ENCODE peak calls at places on chromosome 10, in seven cellular contexts. B is GM12878, N is A549, O is Panc1, T is HepG2, C is SK-N-SH, X is HL-60. G is an unnamed sample.

GRCh38 chr10:96752380-96752779 is 32.1 kb upstream of the PIK3AP1 start:
- DNase-seq in B (no peak), N (no peak), O (no peak), T (no peak), C (no peak), X (no peak), G (no peak)

GRCh38 chr10:31757374-31757773 is 171.3 kb downstream of the ARHGAP12 start:
- DNase-seq in B (no peak), N (no peak), O (no peak), T (no peak), C (no peak), X (no peak), G (no peak)

GRCh38 chr10:105540381-105540780 is 899.3 kb downstream of the SORCS3 start:
- DNase-seq in B (no peak), N (no peak), O (no peak), T (no peak), C (no peak), X (no peak), G (no peak)

GRCh38 chr10:93590638-93591037 is 10.4 kb downstream of the RBP4 start:
- DNase-seq in B (no peak), N (no peak), O (no peak), T (no peak), C (no peak), X (no peak), G (no peak)

GRCh38 chr10:22436893-22437619 is 91.8 kb downstream of the SPAG6 start:
- DNase-seq in B (peak; percentile 36), N (peak; percentile 78), O (no peak), T (peak; percentile 10), C (peak; percentile 70), X (peak; percentile 69), G (peak; percentile 92)

GRCh38 chr10:34816067-34817002 is 1.2 kb upstream of the PARD3 start:
- DNase-seq in B (no peak), N (peak; percentile 44), O (no peak), T (no peak), C (peak; percentile 49), X (no peak), G (no peak)

GRCh38 chr10:79244068-79244442 is 103.2 kb upstream of the PPIF start:
- DNase-seq in B (no peak), N (no peak), O (no peak), T (no peak), C (no peak), X (peak; percentile 24), G (no peak)

GRCh38 chr10:63666836-63667383 is 145.7 kb downstream of the REEP3 start:
- DNase-seq in B (peak; percentile 15), N (no peak), O (no peak), T (no peak), C (no peak), X (no peak), G (no peak)

GRCh38 chr10:25753776-25754175 is 180.3 kb upstream of the MYO3A start:
- DNase-seq in B (no peak), N (peak; percentile 19), O (no peak), T (no peak), C (no peak), X (peak; percentile 79), G (no peak)

GRCh38 chr10:48759113-48759901 is 74.6 kb downstream of the WDFY4 start:
- DNase-seq in B (peak; percentile 81), N (no peak), O (no peak), T (no peak), C (no peak), X (no peak), G (no peak)

GRCh38 chr10:44775402-44775741 is 135.8 kb upstream of the TMEM72 start:
- DNase-seq in B (no peak), N (no peak), O (no peak), T (no peak), C (no peak), X (no peak), G (no peak)

GRCh38 chr10:102643346-102644065 is 773 bp upstream of the TRIM8 start:
- DNase-seq in B (no peak), N (peak; percentile 78), O (no peak), T (peak; percentile 70), C (peak; percentile 76), X (peak; percentile 87), G (peak; percentile 38)

GRCh38 chr10:125411724-125412123 is 251.4 kb upstream of the CTBP2 start:
- DNase-seq in B (no peak), N (no peak), O (peak; percentile 5), T (no peak), C (no peak), X (no peak), G (peak; percentile 16)

GRCh38 chr10:125417605-125418004 is 257.2 kb upstream of the CTBP2 start:
- DNase-seq in B (no peak), N (no peak), O (no peak), T (no peak), C (no peak), X (no peak), G (no peak)

GRCh38 chr10:125415964-125416363 is 255.6 kb upstream of the CTBP2 start:
- DNase-seq in B (no peak), N (no peak), O (no peak), T (no peak), C (no peak), X (no peak), G (no peak)

GRCh38 chr10:125419146-125419545 is 258.8 kb upstream of the CTBP2 start:
- DNase-seq in B (no peak), N (no peak), O (no peak), T (no peak), C (no peak), X (no peak), G (no peak)

GRCh38 chr10:125414998-125415397 is 254.6 kb upstream of the CTBP2 start:
- DNase-seq in B (no peak), N (no peak), O (no peak), T (no peak), C (no peak), X (no peak), G (no peak)
- TF ChIP-seq REST in B (no peak), N (no peak), O (no peak), T (no peak), C (no peak), X (no peak), G (no peak)

GRCh38 chr10:5314866-5315265 is 49.9 kb upstream of the UCN3 start:
- DNase-seq in B (no peak), N (no peak), O (no peak), T (no peak), C (no peak), X (no peak), G (no peak)

GRCh38 chr10:5321273-5321672 is 43.5 kb upstream of the UCN3 start:
- DNase-seq in B (no peak), N (no peak), O (no peak), T (no peak), C (no peak), X (no peak), G (no peak)

GRCh38 chr10:5319863-5320262 is 44.9 kb upstream of the UCN3 start:
- DNase-seq in B (no peak), N (no peak), O (no peak), T (no peak), C (no peak), X (no peak), G (no peak)

GRCh38 chr10:5318148-5318547 is 46.6 kb upstream of the UCN3 start:
- DNase-seq in B (no peak), N (no peak), O (no peak), T (no peak), C (no peak), X (no peak), G (no peak)

DNA sequence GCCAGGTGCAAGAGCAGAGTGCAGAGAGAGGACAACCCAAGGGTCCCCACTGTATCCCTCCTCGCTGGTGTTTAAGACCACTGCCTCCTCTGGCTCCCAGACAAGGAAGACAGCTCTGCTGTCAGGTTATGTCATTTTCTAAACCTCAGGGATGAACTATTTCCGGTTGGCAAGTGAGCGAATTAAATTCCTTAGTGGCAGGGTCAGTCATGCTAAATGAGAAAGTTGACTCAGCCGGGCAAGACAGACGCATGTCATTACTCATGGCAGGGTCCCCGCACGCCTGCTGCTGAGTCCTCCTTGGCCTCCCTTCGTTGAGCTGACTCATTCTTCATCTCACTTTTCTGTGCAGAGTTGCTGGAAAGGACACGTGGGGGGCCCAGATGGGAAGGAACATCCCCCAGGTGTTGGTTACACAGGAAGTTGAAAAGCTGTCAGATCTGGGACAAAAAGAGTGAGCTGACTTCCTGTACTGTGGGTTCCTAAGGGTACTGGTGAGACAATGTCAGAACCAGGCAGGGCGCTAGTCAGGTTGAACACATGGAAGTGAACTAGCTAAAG is 47.1 kb upstream of the UCN3 start:
- DNase-seq in B (no peak), N (peak; percentile 85), O (peak; percentile 20), T (peak; percentile 19), C (no peak), X (peak; percentile 2), G (no peak)
- TF ChIP-seq REST in B (no peak), N (no peak), O (no peak), T (no peak), C (no peak), X (no peak), G (no peak)

DNA sequence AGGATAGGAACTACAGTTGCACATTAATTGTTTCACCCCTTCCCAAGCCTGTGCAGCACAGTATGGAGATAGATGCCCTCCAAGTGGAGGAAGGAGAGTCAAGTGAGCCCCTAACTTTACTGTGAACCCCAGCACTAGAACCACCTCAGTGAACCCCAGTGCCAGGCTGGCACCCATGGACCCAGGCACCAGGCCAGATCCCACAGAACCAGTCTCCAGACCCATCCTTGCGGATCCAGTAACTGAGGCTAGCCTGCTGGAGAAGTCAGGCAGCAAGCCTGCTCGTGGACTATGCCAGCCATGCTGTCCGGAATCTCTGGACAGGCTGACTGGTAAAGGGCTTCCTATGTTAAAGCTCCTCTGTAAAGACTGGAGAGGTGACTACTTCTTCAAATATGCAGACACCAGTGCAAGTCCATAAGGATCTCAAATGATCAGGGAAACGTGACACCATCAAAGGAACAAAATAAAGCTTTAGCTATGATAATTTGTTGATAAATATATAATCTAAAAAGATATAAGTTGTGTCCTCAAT is 27.7 kb downstream of the SHOC2 start:
- DNase-seq in B (no peak), N (no peak), O (no peak), T (no peak), C (no peak), X (no peak), G (no peak)
- TF ChIP-seq REST in B (no peak), N (no peak), O (no peak), T (no peak), C (no peak), X (no peak), G (no peak)

GRCh38 chr10:68595513-68595912 is 35.4 kb downstream of the TET1 start:
- DNase-seq in B (no peak), N (no peak), O (no peak), T (no peak), C (no peak), X (no peak), G (no peak)
- TF ChIP-seq REST in B (no peak), N (no peak), O (no peak), T (no peak), C (no peak), X (no peak), G (no peak)